ENCODE peak calls at places on chromosomes 11 and 22, in nine cellular contexts. C, I, H, M, F, R, G, S and N are unnamed samples.

GRCh38 chr11:60925685-60926267 is 1.5 kb downstream of the TMEM132A start:
- DNase-seq in I (peak), R (peak), C (peak), M (no peak), H (no peak), F (no peak), G (no peak), S (no peak), N (no peak)

GRCh38 chr11:110376711-110377324 is 52.9 kb upstream of the FDX1 start:
- DNase-seq in S (no peak), R (peak), G (peak), M (peak), H (peak), F (peak), C (peak), I (peak), N (no peak)

GRCh38 chr22:47168900-47169800 is 406.7 kb downstream of the TBC1D22A start:
- DNase-seq in C (peak), R (no peak), I (peak), M (peak), H (no peak), G (peak), S (peak), F (peak), N (no peak)

GRCh38 chr22:47172771-47173534 is 410.5 kb downstream of the TBC1D22A start:
- DNase-seq in F (peak), M (no peak), C (no peak), G (no peak), I (no peak), R (no peak), S (peak), H (no peak), N (no peak)

GRCh38 chr11:44136176-44136945 is 40.9 kb downstream of the EXT2 start:
- DNase-seq in M (no peak), G (no peak), R (no peak), C (peak), F (no peak), I (no peak), H (no peak), S (no peak), N (no peak)

GRCh38 chr11:33682019-33682418 is 18.6 kb downstream of the C11orf91 start:
- DNase-seq in S (no peak), C (no peak), G (no peak), I (no peak), R (no peak), H (no peak), M (no peak), F (no peak), N (no peak)

GRCh38 chr11:111735262-111736116 is 30.7 kb downstream of the PPP2R1B start:
- DNase-seq in S (no peak), I (peak), C (peak), H (peak), G (no peak), F (peak), R (peak), M (peak), N (no peak)

GRCh38 chr22:48640890-48641771 is 1186.5 kb downstream of the BRD1 start:
- DNase-seq in H (no peak), C (no peak), M (no peak), F (no peak), G (no peak), I (no peak), R (no peak), S (no peak), N (no peak)

GRCh38 chr11:2806351-2807058 is 79.1 kb downstream of the CDKN1C start:
- DNase-seq in G (no peak), S (peak), F (peak), H (no peak), I (no peak), M (no peak), R (no peak), C (no peak), N (no peak)

GRCh38 chr11:19365743-19366410 is 125.1 kb upstream of the E2F8 start:
- DNase-seq in S (no peak), I (no peak), M (no peak), F (peak), G (no peak), R (no peak), H (no peak), C (no peak), N (no peak)

GRCh38 chr11:46658259-46658658 is 40.9 kb downstream of the ATG13 start:
- DNase-seq in I (peak), R (peak), C (peak), H (no peak), F (peak), M (no peak), S (no peak), G (no peak), N (no peak)